ENCODE peak calls at places on chromosome 9, in four cellular contexts. S is heart right ventricle; Y is stimulated activated CD4-positive, alpha-beta T cell treated with anti-CD3 and anti-CD28 coated beads, Interleukin-2, amount 100 ng/mL, for 48 hours; F is T-cell. X is an unnamed sample.

GRCh38 chr9:89311346-89312153 is 555 bp downstream of the CKS2 start:
- DNase-seq in Y (no peak), S (no peak), F (no peak), X (no peak)

GRCh38 chr9:107019216-107019615 is 156.2 kb downstream of the ZNF462 start:
- DNase-seq in Y (no peak), S (no peak), F (no peak), X (no peak)

GRCh38 chr9:137077010-137077747 is at the start of gene UAP1L1:
- DNase-seq in S (peak), Y (peak), F (no peak), X (no peak)

GRCh38 chr9:96149142-96149541 is 152.8 kb downstream of the HSD17B3 start:
- DNase-seq in S (no peak), Y (no peak), F (no peak), X (no peak)

GRCh38 chr9:16773617-16774016 is 96.9 kb downstream of the BNC2 start:
- DNase-seq in F (no peak), S (no peak), Y (no peak), X (no peak)

GRCh38 chr9:76338418-76338817 is 55.8 kb downstream of the RFK start:
- DNase-seq in F (no peak), Y (no peak), S (no peak), X (no peak)

GRCh38 chr9:25677301-25678146 is 720 bp downstream of the TUSC1 start:
- DNase-seq in F (no peak), S (peak), Y (no peak), X (no peak)

GRCh38 chr9:100756217-100756616 is 178.3 kb downstream of the CAVIN4 start:
- DNase-seq in S (no peak), F (no peak), Y (no peak), X (no peak)

GRCh38 chr9:132312873-132313272 is 41.9 kb downstream of the SETX start:
- DNase-seq in S (no peak), F (no peak), Y (no peak), X (no peak)

GRCh38 chr9:132141948-132142594 is 19.8 kb upstream of the NTNG2 start:
- DNase-seq in Y (no peak), F (no peak), S (no peak), X (no peak)

GRCh38 chr9:110189001-110189400 is 19.0 kb downstream of the C9orf152 start:
- DNase-seq in F (no peak), S (no peak), Y (no peak), X (peak)

GRCh38 chr9:4335631-4336030 is 35.8 kb upstream of the GLIS3 start:
- DNase-seq in Y (no peak), F (no peak), S (no peak), X (no peak)

GRCh38 chr9:15961217-15961616 is 408.4 kb downstream of the CCDC171 start:
- DNase-seq in Y (no peak), S (no peak), F (no peak), X (no peak)

GRCh38 chr9:70257991-70258691 is 637 bp upstream of the SMC5 start:
- DNase-seq in Y (no peak), F (no peak), S (no peak), X (no peak)

GRCh38 chr9:71760901-71761300 is 7.4 kb downstream of the CEMIP2 start:
- DNase-seq in Y (no peak), S (no peak), F (no peak), X (no peak)

GRCh38 chr9:98321269-98321668 is 65.8 kb upstream of the TBC1D2 start:
- DNase-seq in S (no peak), Y (no peak), F (no peak), X (no peak)

GRCh38 chr9:116391306-116391900 is 237.8 kb downstream of the PAPPA start:
- DNase-seq in F (no peak), S (no peak), Y (no peak), X (no peak)

GRCh38 chr9:87718852-87719612 is 6.9 kb upstream of the CTSL start:
- DNase-seq in S (no peak), Y (no peak), F (no peak), X (no peak)

GRCh38 chr9:13911473-13911872 is 402.5 kb downstream of the NFIB start:
- DNase-seq in F (no peak), Y (no peak), S (no peak), X (no peak)

GRCh38 chr9:75531588-75531987 is 358.9 kb upstream of the PCSK5 start:
- DNase-seq in F (no peak), S (no peak), Y (no peak), X (no peak)

GRCh38 chr9:135520916-135521607 is at the start of gene LCN1:
- DNase-seq in Y (no peak), S (no peak), F (no peak), X (no peak)

GRCh38 chr9:14293801-14294200 is 20.1 kb downstream of the NFIB start:
- DNase-seq in S (no peak), Y (no peak), F (no peak), X (no peak)

GRCh38 chr9:38388283-38389223 is 3.9 kb upstream of the ALDH1B1 start:
- DNase-seq in F (no peak), Y (no peak), S (no peak), X (no peak)

GRCh38 chr9:5629312-5630037 is 568 bp downstream of the RIC1 start:
- DNase-seq in S (peak), F (peak), Y (peak), X (no peak)

GRCh38 chr9:95193480-95193879 is 124.0 kb downstream of the FANCC start:
- DNase-seq in Y (no peak), S (no peak), F (no peak), X (no peak)

GRCh38 chr9:33800886-33801285 is 5.5 kb downstream of the PRSS3 start:
- DNase-seq in F (no peak), S (no peak), Y (no peak), X (no peak)

GRCh38 chr9:21674894-21675293 is 127.5 kb upstream of the MTAP start:
- DNase-seq in Y (no peak), S (no peak), F (no peak), X (no peak)

GRCh38 chr9:91131433-91131839 is 230.3 kb downstream of the AUH start:
- DNase-seq in S (no peak), Y (peak), F (peak), X (peak)

GRCh38 chr9:131690462-131690861 is 49.4 kb downstream of the RAPGEF1 start:
- DNase-seq in S (no peak), F (no peak), Y (no peak), X (no peak)

GRCh38 chr9:91421022-91421765 is 2.4 kb downstream of the NFIL3 start:
- DNase-seq in S (peak), F (no peak), Y (no peak), X (no peak)

GRCh38 chr9:128657344-128657704 is 677 bp upstream of the DYNC2I2 start:
- DNase-seq in S (no peak), F (no peak), Y (no peak), X (no peak)

X was measured in HL-60.